ENCODE peak calls at places on chromosomes 3 and 15, in ten cellular contexts. T is skeletal muscle cell; U is stimulated activated CD4-positive, alpha-beta T cell treated with anti-CD3 and anti-CD28 coated beads, Interleukin-4, amount 100 ng/mL, for 48 hours; Z is KG1; F is left ventricle myocardium inferior; B is activated T-helper 1 cell treated with anti-CD3 and anti-CD28 coated beads, Interleukin-2, amount 50 U/mL, for 16 hours; K is natural killer cell; Q is A673; P is upper lobe of right lung; J is EH. G is an unnamed sample.

GRCh38 chr15:93233710-93234109 is 144.7 kb upstream of the RGMA start:
- DNase-seq in T (no peak), U (no peak), Z (no peak), F (no peak), B (no peak), K (no peak), Q (no peak), P (no peak), J (no peak), G (no peak)

GRCh38 chr3:49701388-49702077 is 12.2 kb downstream of the RNF123 start:
- DNase-seq in T (no peak), U (no peak), Z (no peak), F (no peak), B (no peak), K (no peak), Q (no peak), P (no peak), J (no peak), G (no peak)

GRCh38 chr3:9862391-9863235 is 17.4 kb downstream of the CIDEC start:
- DNase-seq in T (no peak), U (peak), Z (no peak), F (peak), B (no peak), K (peak), Q (no peak), P (peak), J (peak), G (no peak)

GRCh38 chr3:129888739-129889138 is 4.8 kb downstream of the TMCC1 start:
- DNase-seq in T (peak), U (no peak), Z (no peak), F (no peak), B (no peak), K (no peak), Q (no peak), P (no peak), J (peak), G (no peak)

GRCh38 chr15:94346272-94346671 is 114.9 kb downstream of the MCTP2 start:
- DNase-seq in T (no peak), U (no peak), Z (no peak), F (no peak), B (no peak), K (no peak), Q (peak), P (no peak), J (no peak), G (no peak)

GRCh38 chr3:11005686-11006256 is 13.2 kb downstream of the SLC6A1 start:
- DNase-seq in T (no peak), U (no peak), Z (no peak), F (no peak), B (no peak), K (no peak), Q (no peak), P (no peak), J (no peak), G (no peak)

GRCh38 chr3:103600844-103601243 is 1166.0 kb downstream of the ZPLD1 start:
- DNase-seq in T (no peak), U (no peak), Z (no peak), F (no peak), B (no peak), K (no peak), Q (no peak), P (no peak), J (no peak), G (no peak)

GRCh38 chr15:75677601-75678323 is 30.1 kb downstream of the SNX33 start:
- DNase-seq in T (no peak), U (no peak), Z (no peak), F (no peak), B (no peak), K (no peak), Q (no peak), P (no peak), J (no peak), G (no peak)

GRCh38 chr3:99714146-99714545 is 75.8 kb downstream of the COL8A1 start:
- DNase-seq in T (peak), U (no peak), Z (no peak), F (no peak), B (no peak), K (no peak), Q (no peak), P (no peak), J (peak), G (no peak)

GRCh38 chr3:23263796-23264195 is 60.7 kb downstream of the UBE2E2 start:
- DNase-seq in T (no peak), U (no peak), Z (no peak), F (no peak), B (no peak), K (no peak), Q (no peak), P (no peak), J (peak), G (no peak)

GRCh38 chr15:90184786-90185704 is 16.1 kb upstream of the SEMA4B start:
- DNase-seq in T (no peak), U (peak), Z (no peak), F (peak), B (no peak), K (peak), Q (peak), P (peak), J (peak), G (peak)

GRCh38 chr15:78162038-78162437 is 12.9 kb downstream of the IDH3A start:
- DNase-seq in T (no peak), U (peak), Z (no peak), F (no peak), B (no peak), K (no peak), Q (no peak), P (no peak), J (no peak), G (no peak)

GRCh38 chr3:31980530-31981205 is 394 bp downstream of the OSBPL10 start:
- DNase-seq in T (no peak), U (no peak), Z (no peak), F (peak), B (no peak), K (no peak), Q (peak), P (peak), J (peak), G (peak)

GRCh38 chr3:22475665-22476064 is 724.7 kb upstream of the ZNF385D start:
- DNase-seq in T (no peak), U (no peak), Z (no peak), F (no peak), B (no peak), K (no peak), Q (no peak), P (no peak), J (no peak), G (no peak)

GRCh38 chr3:129077222-129077621 is 16.6 kb downstream of the GP9 start:
- DNase-seq in T (no peak), U (no peak), Z (no peak), F (no peak), B (no peak), K (no peak), Q (no peak), P (no peak), J (peak), G (no peak)

GRCh38 chr3:127680790-127681189 is 8.0 kb downstream of the ABTB1 start:
- DNase-seq in T (no peak), U (no peak), Z (no peak), F (peak), B (no peak), K (peak), Q (no peak), P (peak), J (no peak), G (no peak)

GRCh38 chr15:87733005-87733404 is 523.5 kb downstream of the NTRK3 start:
- DNase-seq in T (no peak), U (no peak), Z (no peak), F (no peak), B (no peak), K (no peak), Q (no peak), P (no peak), J (peak), G (no peak)

GRCh38 chr3:195896361-195897080 is 11.8 kb downstream of the TNK2 start:
- DNase-seq in T (peak), U (no peak), Z (peak), F (peak), B (no peak), K (no peak), Q (peak), P (no peak), J (peak), G (no peak)

GRCh38 chr15:40746916-40747418 is 8.1 kb downstream of the RMDN3 start:
- DNase-seq in T (no peak), U (no peak), Z (no peak), F (no peak), B (no peak), K (no peak), Q (peak), P (no peak), J (peak), G (peak)

GRCh38 chr15:90873998-90874605 is 5.7 kb downstream of the FURIN start:
- DNase-seq in T (no peak), U (no peak), Z (no peak), F (no peak), B (no peak), K (no peak), Q (no peak), P (peak), J (peak), G (peak)

GRCh38 chr3:183218826-183219225 is 34.2 kb upstream of the B3GNT5 start:
- DNase-seq in T (no peak), U (no peak), Z (no peak), F (no peak), B (no peak), K (no peak), Q (no peak), P (no peak), J (no peak), G (no peak)

GRCh38 chr15:92643849-92644815 is 11.4 kb downstream of the FAM174B start:
- DNase-seq in T (no peak), U (no peak), Z (no peak), F (no peak), B (no peak), K (no peak), Q (no peak), P (no peak), J (peak), G (no peak)

GRCh38 chr3:123324880-123325765 is 123.4 kb downstream of the SEC22A start:
- DNase-seq in T (no peak), U (no peak), Z (no peak), F (peak), B (no peak), K (no peak), Q (no peak), P (no peak), J (no peak), G (no peak)

GRCh38 chr3:63763156-63763555 is 55.9 kb upstream of the C3orf49 start:
- DNase-seq in T (peak), U (no peak), Z (no peak), F (no peak), B (no peak), K (no peak), Q (peak), P (no peak), J (peak), G (no peak)

GRCh38 chr15:38696120-38696727 is 131.6 kb upstream of the RASGRP1 start:
- DNase-seq in T (no peak), U (peak), Z (peak), F (no peak), B (peak), K (peak), Q (no peak), P (no peak), J (peak), G (no peak)

GRCh38 chr15:29074045-29074444 is 188.3 kb downstream of the APBA2 start:
- DNase-seq in T (no peak), U (no peak), Z (no peak), F (no peak), B (no peak), K (no peak), Q (no peak), P (no peak), J (no peak), G (no peak)

GRCh38 chr15:90890839-90891238 is 6.5 kb downstream of the FES start:
- DNase-seq in T (no peak), U (no peak), Z (no peak), F (no peak), B (no peak), K (no peak), Q (no peak), P (no peak), J (no peak), G (peak)

GRCh38 chr15:29822685-29823459 is 604 bp upstream of the TJP1 start:
- DNase-seq in T (no peak), U (no peak), Z (no peak), F (peak), B (no peak), K (no peak), Q (no peak), P (peak), J (peak), G (peak)

GRCh38 chr15:88040516-88040915 is 216.0 kb downstream of the NTRK3 start:
- DNase-seq in T (no peak), U (no peak), Z (no peak), F (no peak), B (no peak), K (no peak), Q (no peak), P (no peak), J (no peak), G (no peak)

GRCh38 chr3:45318712-45319111 is 69.7 kb upstream of the LARS2 start:
- DNase-seq in T (no peak), U (no peak), Z (no peak), F (no peak), B (no peak), K (no peak), Q (no peak), P (no peak), J (no peak), G (no peak)

GRCh38 chr15:99987119-99987506 is 253.9 kb upstream of the LYSMD4 start:
- DNase-seq in T (no peak), U (no peak), Z (no peak), F (no peak), B (no peak), K (no peak), Q (no peak), P (peak), J (no peak), G (no peak)

GRCh38 chr3:114624047-114624445 is 330.2 kb downstream of the TIGIT start:
- DNase-seq in T (no peak), U (no peak), Z (no peak), F (peak), B (no peak), K (no peak), Q (no peak), P (no peak), J (peak), G (no peak)

GRCh38 chr3:177051419-177051818 is 145.9 kb downstream of the TBL1XR1 start:
- DNase-seq in T (no peak), U (no peak), Z (no peak), F (no peak), B (no peak), K (no peak), Q (no peak), P (no peak), J (no peak), G (no peak)

GRCh38 chr3:25532763-25533162 is 104.7 kb downstream of the RARB start:
- DNase-seq in T (no peak), U (peak), Z (no peak), F (no peak), B (no peak), K (no peak), Q (peak), P (no peak), J (no peak), G (no peak)

GRCh38 chr3:167251678-167252077 is 128.4 kb downstream of the ZBBX start:
- DNase-seq in T (no peak), U (no peak), Z (no peak), F (no peak), B (no peak), K (no peak), Q (no peak), P (no peak), J (no peak), G (no peak)

GRCh38 chr15:54840999-54841398 is 355.7 kb downstream of the RSL24D1 start:
- DNase-seq in T (no peak), U (no peak), Z (no peak), F (no peak), B (no peak), K (no peak), Q (no peak), P (no peak), J (no peak), G (peak)

GRCh38 chr15:89948796-89949195 is 36.0 kb upstream of the ARPIN start:
- DNase-seq in T (no peak), U (no peak), Z (no peak), F (no peak), B (no peak), K (no peak), Q (no peak), P (no peak), J (no peak), G (no peak)

GRCh38 chr3:38823186-38823585 is 7.2 kb upstream of the SCN10A start:
- DNase-seq in T (no peak), U (no peak), Z (no peak), F (no peak), B (no peak), K (no peak), Q (no peak), P (no peak), J (no peak), G (no peak)

G was measured in RWPE2.